ENCODE peak calls at places on chromosomes 5 and 9, in five cellular contexts. Q, B, C, T and W are unnamed samples. For H3K4me1, the result is how much of the 10 kb centered on the place peaks cover.

GRCh38 chr5:53257806-53258373 is 148.3 kb upstream of the MOCS2 start:
- DNase-seq in Q (peak), B (no peak), C (no peak), T (no peak), W (no peak)

GRCh38 chr9:133727277-133727875 is 10.8 kb downstream of the SARDH start:
- DNase-seq in Q (no peak), B (no peak), C (peak), T (no peak), W (peak)

GRCh38 chr5:65914644-65915196 is 11.7 kb upstream of the ERBIN start:
- DNase-seq in Q (no peak), B (no peak), C (no peak), T (no peak), W (no peak)

GRCh38 chr9:136451221-136451877 is 11.7 kb upstream of the INPP5E start:
- DNase-seq in Q (no peak), B (no peak), C (no peak), T (no peak), W (no peak)

GRCh38 chr9:105438136-105438839 is 9.5 kb upstream of the FSD1L start:
- DNase-seq in Q (peak), B (no peak), C (no peak), T (no peak), W (no peak)

GRCh38 chr5:135846311-135846710 is 11.8 kb downstream of the SLC25A48 start:
- DNase-seq in Q (no peak), B (no peak), C (no peak), T (no peak), W (no peak)

GRCh38 chr5:152514827-152515397 is 109.8 kb upstream of the NMUR2 start:
- DNase-seq in Q (no peak), B (no peak), C (no peak), T (no peak), W (no peak)

GRCh38 chr5:40223884-40224402 is 455.8 kb upstream of the PTGER4 start:
- DNase-seq in Q (peak), B (no peak), C (no peak), T (peak), W (no peak)

GRCh38 chr5:61817472-61818326 is 485.6 kb downstream of the ZSWIM6 start:
- DNase-seq in Q (peak), B (no peak), C (peak), T (no peak), W (peak)

GRCh38 chr9:116163293-116164055 is 9.9 kb downstream of the PAPPA start:
- DNase-seq in Q (no peak), B (no peak), C (no peak), T (no peak), W (no peak)

GRCh38 chr9:134180786-134181647 is 16.7 kb upstream of the RNU6ATAC start:
- DNase-seq in Q (no peak), B (no peak), C (no peak), T (no peak), W (no peak)

GRCh38 chr9:76810377-76810957 is 46.2 kb downstream of the PCA3 start:
- DNase-seq in Q (peak), B (no peak), C (peak), T (no peak), W (no peak)

GRCh38 chr9:88005146-88005750 is 30.9 kb upstream of the CDK20 start:
- DNase-seq in Q (peak), B (no peak), C (no peak), T (no peak), W (no peak)

GRCh38 chr9:3244963-3245653 is 280.7 kb downstream of the RFX3 start:
- DNase-seq in Q (no peak), B (no peak), C (no peak), T (no peak), W (no peak)

GRCh38 chr9:113399646-113400200 is 1.4 kb downstream of the ALAD start:
- DNase-seq in Q (no peak), B (no peak), C (no peak), T (no peak), W (no peak)

GRCh38 chr9:134442087-134442470 is 115.8 kb downstream of the RXRA start:
- DNase-seq in Q (no peak), B (no peak), C (peak), T (no peak), W (no peak)

GRCh38 chr5:113294341-113295110 is 140.3 kb downstream of the TSSK1B start:
- DNase-seq in Q (peak), B (peak), C (peak), T (peak), W (peak)

GRCh38 chr9:130165579-130165978 is 6.6 kb upstream of the NCS1 start:
- DNase-seq in Q (no peak), B (no peak), C (no peak), T (no peak), W (no peak)

GRCh38 chr9:89374176-89374575 is 55.9 kb downstream of the SECISBP2 start:
- DNase-seq in Q (peak), B (no peak), C (no peak), T (no peak), W (no peak)

DNA sequence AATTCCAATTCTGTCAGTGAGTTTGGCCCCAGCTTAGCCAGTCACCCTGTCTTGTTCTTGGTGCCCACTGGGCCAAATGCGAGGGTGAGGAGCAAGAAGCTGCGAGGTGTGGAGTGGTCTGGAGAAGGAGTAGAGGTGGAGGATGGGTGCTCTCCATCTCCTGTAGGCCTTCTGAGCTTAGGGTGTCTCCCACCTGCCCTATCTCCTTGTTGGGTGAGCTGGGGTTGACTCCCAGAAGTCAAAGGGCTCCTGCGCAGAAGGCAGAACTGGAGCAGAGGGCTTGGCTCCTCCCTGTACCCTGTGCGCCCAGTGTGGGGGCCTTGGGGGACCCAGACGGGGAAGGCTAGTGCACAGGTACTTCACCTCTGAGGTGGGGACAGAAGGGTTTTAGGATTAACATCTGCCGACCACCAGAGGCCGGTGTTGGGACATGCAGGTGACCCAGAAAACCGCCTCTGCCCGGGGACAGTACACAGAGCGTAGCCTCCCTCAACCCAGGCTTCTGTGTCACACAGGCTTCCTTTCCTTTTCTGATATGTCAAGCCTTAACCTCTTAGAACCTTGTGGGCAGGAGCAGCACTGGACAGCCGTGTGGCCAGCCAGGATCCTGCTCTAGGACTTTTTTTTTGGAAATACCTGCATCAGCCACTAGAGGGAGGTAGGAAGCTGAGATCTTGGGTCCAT is 16.9 kb downstream of the IL5 start:
- DNase-seq in Q (no peak), B (peak), C (peak), T (peak), W (peak)
- H3K4me3 ChIP-seq in Q (no peak), B (no peak), C (no peak), T (no peak), W (peak)

GRCh38 chr5:119302449-119302848 is 53.4 kb upstream of the TNFAIP8 start:
- DNase-seq in Q (no peak), B (no peak), C (no peak), T (no peak), W (no peak)
- H3K27ac ChIP-seq in Q (peak), B (peak), C (no peak), T (peak), W (peak)

GRCh38 chr9:131259432-131259885 is 16.9 kb downstream of the FAM78A start:
- DNase-seq in Q (no peak), B (no peak), C (no peak), T (no peak), W (no peak)

GRCh38 chr9:131260751-131261452 is 15.4 kb downstream of the FAM78A start:
- DNase-seq in Q (no peak), B (no peak), C (no peak), T (no peak), W (peak)

GRCh38 chr9:131258186-131258585 is 18.1 kb downstream of the FAM78A start:
- DNase-seq in Q (no peak), B (no peak), C (no peak), T (no peak), W (no peak)

GRCh38 chr9:131258698-131259431 is 17.4 kb downstream of the FAM78A start:
- DNase-seq in Q (no peak), B (no peak), C (no peak), T (no peak), W (no peak)

DNA sequence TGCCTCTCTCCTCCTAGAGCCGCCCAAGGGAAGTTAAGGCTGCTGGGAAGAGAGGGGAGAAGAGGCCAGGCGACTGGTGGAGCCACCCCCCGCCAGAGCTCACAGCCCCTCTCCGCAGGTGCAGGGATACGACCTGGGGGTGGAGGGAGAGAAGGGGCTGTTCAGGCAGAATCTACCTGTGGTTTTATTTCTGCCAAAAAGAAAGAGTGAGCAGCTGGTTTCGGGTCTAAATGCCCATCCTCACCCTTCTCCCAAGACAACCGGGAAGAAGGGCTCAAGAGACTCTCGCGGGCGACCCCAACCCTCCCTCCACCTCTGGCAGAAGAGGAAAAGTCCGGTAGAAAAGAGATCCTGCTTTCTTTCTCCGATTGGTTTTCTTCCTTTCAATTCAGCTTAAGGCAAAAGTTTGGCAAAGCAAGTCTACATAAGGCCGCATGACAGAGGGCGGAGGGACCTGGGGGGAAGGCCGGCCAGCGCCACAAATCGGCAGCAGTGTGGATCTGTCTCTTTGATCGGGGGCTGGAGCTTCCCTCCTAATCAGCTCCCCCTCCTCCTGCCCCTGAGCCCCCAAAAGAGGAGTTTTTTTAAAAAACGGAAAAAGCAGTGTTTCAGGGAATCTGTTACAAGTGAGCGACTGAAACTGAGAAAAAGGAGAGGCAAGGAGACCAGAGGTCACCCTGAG is 16.3 kb downstream of the FAM78A start:
- DNase-seq in Q (no peak), B (no peak), C (no peak), T (no peak), W (no peak)
- H3K4me1 ChIP-seq in Q (under half), B (half or more), C (under half), T (half or more), W (under half)

DNA sequence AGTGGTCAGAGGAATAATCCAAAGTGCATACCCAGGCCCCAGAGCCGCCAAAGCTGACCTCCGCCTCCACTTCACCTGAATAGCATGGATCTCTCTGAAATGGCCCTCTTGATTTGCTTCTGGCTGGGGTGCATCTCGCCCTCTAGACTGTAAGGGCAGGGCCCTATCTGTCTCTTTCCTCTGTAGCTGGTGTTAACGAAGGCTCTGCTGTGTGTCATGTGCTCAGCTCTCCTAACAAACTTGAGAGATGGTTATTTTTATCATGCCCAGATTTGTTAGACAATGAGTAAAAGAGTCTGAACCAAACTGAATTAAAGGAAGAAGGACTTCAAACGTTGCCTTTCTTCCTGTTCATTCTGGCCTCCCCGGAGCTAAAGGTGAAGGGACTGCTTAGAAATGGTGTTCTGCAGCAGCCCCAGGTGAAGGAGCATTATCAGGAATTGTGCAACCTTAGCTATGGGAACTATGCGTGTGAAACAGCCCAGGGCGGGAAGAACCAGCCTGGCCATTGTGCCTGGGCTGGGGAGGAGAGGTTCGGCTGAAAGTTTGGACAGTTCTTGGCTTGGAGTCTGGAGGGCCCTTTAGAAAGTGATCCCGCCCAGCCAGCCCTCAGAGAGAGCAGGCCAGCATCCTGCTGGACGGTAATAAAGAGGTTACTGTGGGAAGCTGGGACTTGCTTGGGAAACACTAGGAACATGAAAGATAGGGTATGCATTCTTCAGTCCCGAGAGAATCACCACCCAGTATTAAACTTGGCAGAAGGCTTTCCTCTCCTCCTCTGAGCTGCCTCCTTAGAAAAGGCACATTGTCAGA is 73.5 kb downstream of the WWC1 start:
- DNase-seq in Q (peak), B (no peak), C (no peak), T (no peak), W (peak)
- H3K4me3 ChIP-seq in Q (no peak), B (no peak), C (no peak), T (no peak), W (no peak)

GRCh38 chr5:4372481-4372880 is 767.6 kb upstream of the ADAMTS16 start:
- DNase-seq in Q (no peak), B (no peak), C (no peak), T (no peak), W (no peak)

GRCh38 chr5:4373051-4373450 is 767.1 kb upstream of the ADAMTS16 start:
- DNase-seq in Q (no peak), B (no peak), C (no peak), T (no peak), W (no peak)

GRCh38 chr5:4366628-4367027 is 771.0 kb downstream of the IRX1 start:
- DNase-seq in Q (no peak), B (no peak), C (no peak), T (no peak), W (no peak)

GRCh38 chr5:4374866-4375265 is 765.3 kb upstream of the ADAMTS16 start:
- DNase-seq in Q (no peak), B (no peak), C (no peak), T (no peak), W (no peak)

GRCh38 chr5:4370218-4370617 is 769.9 kb upstream of the ADAMTS16 start:
- DNase-seq in Q (no peak), B (no peak), C (no peak), T (no peak), W (no peak)
- H3K27ac ChIP-seq in Q (no peak), B (no peak), C (no peak), T (no peak), W (no peak)

DNA sequence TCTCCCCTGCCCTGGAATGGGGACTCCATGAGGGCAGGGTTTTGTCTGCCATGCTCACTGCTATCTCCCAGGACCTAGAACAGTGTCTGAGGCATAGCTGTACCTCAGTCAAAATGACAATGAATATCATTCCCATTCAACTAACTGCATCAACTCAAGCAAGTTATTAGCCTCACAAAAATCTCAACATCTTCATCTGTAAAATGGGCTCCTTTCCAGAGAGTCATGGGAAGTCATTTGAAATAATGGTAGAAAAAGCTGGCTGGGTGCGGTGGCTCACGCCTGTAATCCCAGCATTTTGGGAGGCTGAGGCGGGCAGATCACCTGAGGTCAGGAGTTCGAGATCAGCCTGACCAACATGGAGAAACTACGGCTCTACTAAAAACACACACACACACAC is 9.4 kb downstream of the SH2D3C start:
- DNase-seq in Q (no peak), B (no peak), C (no peak), T (no peak), W (no peak)
- H3K4me1 ChIP-seq in Q (under half), B (half or more), C (under half), T (half or more), W (under half)

GRCh38 chr5:41790038-41790776 is 80.0 kb downstream of the OXCT1 start:
- DNase-seq in Q (peak), B (no peak), C (no peak), T (no peak), W (no peak)
- H3K4me3 ChIP-seq in Q (no peak), B (no peak), C (no peak), T (no peak), W (no peak)